ENCODE peak calls at places on chromosomes 13 and 19, in seven cellular contexts. U is aorta; Z is heart left ventricle; Y is heart right ventricle; L is neuronal stem cell; S is CD8-positive, alpha-beta memory T cell; W is thoracic aorta. O is an unnamed sample.

GRCh38 chr19:13859361-13859880 is 17.5 kb upstream of the NANOS3 start:
- DNase-seq in U (no peak), Z (no peak), Y (no peak), L (no peak), S (no peak), W (no peak), O (no peak)

GRCh38 chr19:1247747-1248453 is 483 bp upstream of the MIDN start:
- DNase-seq in U (peak), Z (peak), Y (peak), L (no peak), S (peak), W (no peak), O (no peak)

GRCh38 chr19:11265785-11266236 is 3.5 kb upstream of the DOCK6 start:
- DNase-seq in U (no peak), Z (no peak), Y (no peak), L (no peak), S (no peak), W (no peak), O (no peak)

GRCh38 chr19:17248011-17248776 is 2.5 kb upstream of the NR2F6 start:
- DNase-seq in U (no peak), Z (no peak), Y (no peak), L (no peak), S (no peak), W (no peak), O (no peak)

GRCh38 chr13:97043302-97043701 is 49.0 kb upstream of the OXGR1 start:
- DNase-seq in U (no peak), Z (no peak), Y (no peak), L (no peak), S (no peak), W (no peak), O (no peak)

GRCh38 chr19:10679743-10680142 is 21.5 kb upstream of the QTRT1 start:
- DNase-seq in U (no peak), Z (no peak), Y (no peak), L (no peak), S (no peak), W (no peak), O (no peak)

GRCh38 chr19:11505032-11505503 is 571 bp downstream of the ZNF653 start:
- DNase-seq in U (peak), Z (peak), Y (peak), L (peak), S (peak), W (peak), O (peak)

GRCh38 chr13:74046461-74046860 is 87.7 kb downstream of the KLF12 start:
- DNase-seq in U (no peak), Z (no peak), Y (no peak), L (no peak), S (no peak), W (no peak), O (no peak)

GRCh38 chr13:21537105-21537504 is 66.9 kb downstream of the MICU2 start:
- DNase-seq in U (no peak), Z (no peak), Y (no peak), L (no peak), S (no peak), W (no peak), O (no peak)

GRCh38 chr13:37132211-37132610 is 26.7 kb upstream of the CSNK1A1L start:
- DNase-seq in U (no peak), Z (no peak), Y (no peak), L (no peak), S (no peak), W (no peak), O (no peak)
- H3K27ac ChIP-seq in U (no peak), Z (no peak), Y (no peak), L (no peak), S (no peak), W (no peak), O (no peak)

GRCh38 chr13:34371108-34371507 is 553.2 kb downstream of the RFC3 start:
- DNase-seq in U (no peak), Z (no peak), Y (no peak), L (no peak), S (no peak), W (no peak), O (no peak)
- H3K27ac ChIP-seq in U (no peak), Z (no peak), Y (no peak), L (no peak), S (no peak), W (no peak), O (no peak)

DNA sequence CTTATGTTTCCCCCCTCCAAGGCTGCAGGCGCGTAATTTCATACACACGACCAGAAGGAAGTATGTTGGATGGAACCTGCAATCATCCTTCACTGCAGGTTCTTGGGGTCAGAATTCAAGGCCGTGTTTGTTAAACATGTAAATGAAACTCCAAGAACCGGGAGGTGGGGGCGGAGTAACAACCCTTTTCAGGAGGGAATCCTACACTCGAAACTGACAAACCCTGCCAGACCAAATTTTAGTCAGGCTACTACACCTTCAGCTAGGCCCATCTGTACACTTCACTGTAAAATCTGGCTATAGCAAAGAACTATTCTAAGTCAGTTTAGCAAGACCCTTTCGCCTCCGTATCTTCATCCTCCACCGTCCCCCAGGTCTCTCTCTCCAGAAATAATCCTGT is 1.2 kb downstream of the ZNF607 start:
- DNase-seq in U (no peak), Z (no peak), Y (no peak), L (no peak), S (no peak), W (no peak), O (no peak)
- H3K27ac ChIP-seq in U (no peak), Z (no peak), Y (no peak), L (no peak), S (no peak), W (no peak), O (no peak)

GRCh38 chr13:110291286-110291685 is 15.7 kb downstream of the COL4A1 start:
- DNase-seq in U (no peak), Z (no peak), Y (no peak), L (no peak), S (no peak), W (no peak), O (no peak)
- H3K27ac ChIP-seq in U (no peak), Z (no peak), Y (no peak), L (no peak), S (no peak), W (no peak), O (no peak)

GRCh38 chr13:113410472-113411201 is 42.7 kb downstream of the ADPRHL1 start:
- DNase-seq in U (peak), Z (peak), Y (no peak), L (no peak), S (no peak), W (peak), O (no peak)
- H3K27ac ChIP-seq in U (peak), Z (peak), Y (peak), L (no peak), S (no peak), W (peak), O (no peak)

GRCh38 chr13:77548594-77548993 is 13.1 kb downstream of the SCEL start:
- DNase-seq in U (no peak), Z (no peak), Y (no peak), L (no peak), S (no peak), W (no peak), O (no peak)

GRCh38 chr13:77544365-77544764 is 8.9 kb downstream of the SCEL start:
- DNase-seq in U (peak), Z (peak), Y (peak), L (no peak), S (no peak), W (no peak), O (peak)

GRCh38 chr13:77545626-77546412 is 10.3 kb downstream of the SCEL start:
- DNase-seq in U (no peak), Z (no peak), Y (no peak), L (no peak), S (no peak), W (no peak), O (no peak)

GRCh38 chr13:77544765-77545316 is 9.3 kb downstream of the SCEL start:
- DNase-seq in U (no peak), Z (no peak), Y (no peak), L (no peak), S (no peak), W (no peak), O (no peak)

DNA sequence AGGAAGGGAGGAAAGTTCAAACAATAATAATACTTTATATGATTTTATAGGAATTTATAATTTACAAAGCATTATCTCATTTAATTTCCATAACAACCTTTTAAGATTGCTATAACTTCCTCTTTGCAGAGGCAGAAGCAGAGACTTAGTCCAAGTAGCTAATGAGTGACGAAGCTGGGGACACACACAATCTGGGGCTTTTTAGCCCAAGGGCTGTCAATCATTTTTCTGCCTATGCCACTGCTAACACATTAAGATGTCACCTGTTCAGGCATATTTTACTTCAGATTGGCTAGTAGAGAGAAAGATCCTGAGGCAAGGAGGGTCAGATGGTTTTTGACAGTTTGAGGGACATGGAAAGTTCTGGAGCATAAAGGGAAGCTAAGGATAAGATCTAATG is 12.6 kb downstream of the SCEL start:
- DNase-seq in U (no peak), Z (no peak), Y (no peak), L (no peak), S (no peak), W (no peak), O (no peak)
- H3K27ac ChIP-seq in U (no peak), Z (no peak), Y (no peak), L (no peak), S (no peak), W (no peak), O (no peak)

DNA sequence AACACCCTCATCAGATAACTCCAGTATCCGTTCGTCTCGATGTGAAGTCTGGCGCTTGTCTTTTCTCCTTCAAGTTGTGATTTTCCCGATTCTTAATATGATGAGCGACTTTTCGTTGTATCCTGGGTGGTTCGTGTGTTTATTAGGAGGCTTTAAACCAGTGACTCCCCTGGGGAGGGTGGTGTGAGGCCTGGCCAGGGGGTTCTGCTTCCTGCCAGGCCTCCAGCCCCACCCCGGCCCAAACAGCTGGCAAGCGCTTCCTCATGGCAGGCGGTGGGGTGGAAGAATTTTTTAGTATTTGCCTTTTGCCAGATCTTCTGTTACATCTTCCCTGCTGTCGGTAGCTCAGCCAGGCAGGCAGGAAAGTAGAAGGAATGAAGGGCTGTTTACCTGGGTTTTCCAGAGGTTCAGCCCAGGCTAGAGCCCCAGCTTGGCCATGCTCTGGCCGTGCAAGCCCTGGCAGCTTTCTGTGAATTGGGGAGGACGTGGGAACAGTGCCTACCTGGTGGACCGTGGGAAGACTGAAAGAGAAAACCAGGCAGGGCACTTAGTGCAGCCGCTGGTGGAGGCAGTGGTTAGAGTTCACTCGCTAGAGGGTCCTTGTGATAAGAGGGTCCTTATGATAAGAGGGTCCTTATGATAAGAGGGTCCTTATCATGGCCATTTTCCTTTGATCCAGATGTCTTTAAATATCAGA is 37.7 kb upstream of the DCUN1D2 start:
- DNase-seq in U (no peak), Z (no peak), Y (no peak), L (no peak), S (no peak), W (no peak), O (no peak)
- H3K27ac ChIP-seq in U (no peak), Z (no peak), Y (no peak), L (no peak), S (no peak), W (no peak), O (no peak)

O was measured in caudate nucleus.